ENCODE peak calls at places on chromosomes 12 and 14, in five cellular contexts. L is CD8-positive, alpha-beta T cell; W is thoracic aorta; I is fibroblast of lung; H is kidney. T is an unnamed sample.

GRCh38 chr14:98766818-98767217 is 505.2 kb downstream of the BCL11B start:
- DNase-seq in L (no peak), H (no peak), I (no peak), W (no peak), T (no peak)

GRCh38 chr14:22088614-22089359 is 415.2 kb upstream of the OR4E1 start:
- DNase-seq in I (peak; percentile 51), W (no peak), L (no peak), H (no peak), T (no peak)

GRCh38 chr12:68225576-68226476 is at the start of gene IL26:
- DNase-seq in L (no peak), I (no peak), H (no peak), W (no peak), T (no peak)

GRCh38 chr12:124613151-124613585 is 45.8 kb upstream of the NCOR2 start:
- DNase-seq in W (no peak), L (no peak), I (peak; percentile 73), H (no peak), T (no peak)

GRCh38 chr12:53217049-53217929 is 10.2 kb upstream of the ITGB7 start:
- DNase-seq in I (peak; percentile 21), L (no peak), W (no peak), H (peak; percentile 83), T (no peak)

GRCh38 chr12:3034067-3034750 is 43.0 kb upstream of the TSPAN9 start:
- DNase-seq in L (no peak), W (no peak), H (peak; percentile 84), I (peak; percentile 70), T (no peak)

GRCh38 chr12:2074792-2075191 is 22.0 kb downstream of the CACNA1C start:
- DNase-seq in H (no peak), W (no peak), I (no peak), L (no peak), T (no peak)

GRCh38 chr14:94545131-94545841 is 16.0 kb upstream of the SERPINA4 start:
- DNase-seq in L (no peak), H (no peak), W (no peak), I (no peak), T (peak; percentile 38)

GRCh38 chr12:78210894-78211302 is 380.2 kb downstream of the NAV3 start:
- DNase-seq in W (no peak), I (peak; percentile 93), L (no peak), H (peak; percentile 52), T (no peak)

GRCh38 chr14:61934385-61934784 is 172.2 kb downstream of the SNAPC1 start:
- DNase-seq in I (peak; percentile 92), H (no peak), W (no peak), L (no peak), T (no peak)

GRCh38 chr12:12582193-12582881 is 19.7 kb upstream of the DUSP16 start:
- DNase-seq in H (no peak), W (no peak), I (no peak), L (no peak), T (no peak)

GRCh38 chr12:1093166-1093751 is 102.2 kb downstream of the ERC1 start:
- DNase-seq in W (no peak), H (no peak), L (no peak), I (peak; percentile 79), T (no peak)

GRCh38 chr12:2273288-2273687 is 220.5 kb downstream of the CACNA1C start:
- DNase-seq in I (peak; percentile 58), W (no peak), H (no peak), L (no peak), T (peak; percentile 81)

GRCh38 chr14:69527635-69528034 is 43.1 kb downstream of the PLEKHD1 start:
- DNase-seq in L (no peak), I (no peak), H (no peak), W (no peak), T (no peak)

GRCh38 chr12:15982471-15982870 is 71.3 kb downstream of the DERA start:
- DNase-seq in I (peak; percentile 76), W (no peak), L (no peak), H (no peak), T (no peak)

GRCh38 chr14:76773188-76773885 is 12.1 kb downstream of the VASH1 start:
- DNase-seq in W (peak; percentile 70), L (no peak), I (peak; percentile 82), H (peak; percentile 89), T (peak; percentile 60)

GRCh38 chr12:96329018-96329417 is 71.2 kb downstream of the CDK17 start:
- DNase-seq in I (no peak), W (no peak), H (no peak), L (no peak), T (no peak)

GRCh38 chr12:118682656-118683055 is 298.7 kb upstream of the SRRM4 start:
- DNase-seq in H (no peak), I (no peak), L (no peak), W (no peak), T (no peak)

GRCh38 chr12:71947645-71948105 is 9.0 kb downstream of the TPH2 start:
- DNase-seq in I (peak; percentile 23), L (no peak), W (no peak), H (no peak), T (no peak)

GRCh38 chr12:93670104-93670503 is 7.1 kb upstream of the CRADD start:
- DNase-seq in L (no peak), I (no peak), H (no peak), W (no peak), T (no peak)

DNA sequence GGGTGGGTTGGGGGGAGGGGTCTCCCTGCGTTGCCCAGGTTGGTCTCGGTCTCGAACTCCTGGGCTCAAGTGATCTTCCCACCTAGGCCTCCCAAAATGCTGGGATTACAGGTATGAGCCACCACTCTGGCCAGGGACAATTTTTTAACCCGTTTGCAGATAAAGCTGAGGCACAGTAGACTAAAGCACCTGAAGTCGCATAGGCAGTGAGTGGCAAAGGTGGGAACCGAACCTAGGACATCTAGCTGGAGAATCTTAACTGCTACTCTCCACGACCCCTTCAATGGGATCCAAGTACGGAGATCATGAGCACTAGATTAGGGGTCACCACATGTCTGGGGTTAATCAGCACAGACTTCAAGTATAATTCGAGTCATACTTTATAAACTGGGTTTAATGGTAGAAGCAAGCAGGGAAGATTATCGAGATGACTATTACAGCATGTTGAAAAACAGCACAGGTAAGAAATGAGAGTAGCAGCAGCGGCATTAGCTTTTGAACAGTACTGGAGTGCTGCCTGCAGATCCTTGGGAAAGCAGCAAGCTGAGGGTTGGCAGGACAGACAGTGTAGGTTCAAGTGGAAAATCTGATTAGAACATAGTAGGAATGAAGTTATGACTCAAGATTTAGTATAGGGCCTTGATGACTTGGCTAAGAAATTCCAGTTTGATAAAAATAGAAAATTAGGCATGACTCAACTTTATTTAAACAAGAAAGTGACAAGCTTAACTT is 23.9 kb downstream of the NID2 start:
- DNase-seq in I (peak; percentile 91), L (no peak), H (no peak), W (no peak), T (peak; percentile 79)
- H3K4me1 ChIP-seq in I (peaks cover 47% of the 10 kb centered on the region), L (no peaks in the 10 kb centered on the region), H (peaks cover 5% of the 10 kb centered on the region), W (peaks cover 13% of the 10 kb centered on the region), T (peaks cover 46% of the 10 kb centered on the region)

GRCh38 chr12:31278445-31279242 is 47.3 kb downstream of the SINHCAF start:
- DNase-seq in H (no peak), L (no peak), I (no peak), W (no peak), T (no peak)

GRCh38 chr12:31277081-31277480 is 48.9 kb downstream of the SINHCAF start:
- DNase-seq in H (no peak), I (no peak), W (no peak), L (no peak), T (no peak)

GRCh38 chr12:31275491-31275890 is 50.5 kb downstream of the SINHCAF start:
- DNase-seq in L (no peak), I (no peak), H (no peak), W (no peak), T (no peak)

GRCh38 chr12:31279525-31279924 is 46.4 kb downstream of the SINHCAF start:
- DNase-seq in W (no peak), L (no peak), I (no peak), H (no peak), T (no peak)

DNA sequence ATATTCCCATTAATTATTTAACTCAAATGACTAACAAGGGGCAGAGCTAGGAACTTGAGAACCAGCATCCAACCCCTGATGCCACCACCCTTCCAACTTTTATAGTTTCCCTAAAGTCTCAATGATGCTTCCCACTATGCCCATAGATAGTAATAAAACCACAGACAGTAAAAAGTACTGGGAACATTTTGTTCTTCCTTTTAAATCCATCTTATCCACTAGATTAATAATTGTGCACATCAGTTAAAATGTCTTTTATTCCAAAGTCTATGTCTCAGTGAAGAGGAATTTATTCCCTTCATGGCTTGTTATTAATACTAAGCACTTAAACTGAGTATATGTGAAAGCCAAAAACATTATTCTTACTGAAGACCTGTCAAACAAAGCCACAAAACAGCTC is 45.8 kb downstream of the SINHCAF start:
- DNase-seq in W (no peak), L (no peak), H (no peak), I (no peak), T (no peak)
- TF ChIP-seq CTCF in W (no peak), L (no peak), H (no peak), I (no peak), T (no peak)

GRCh38 chr14:50396636-50397460 is at the start of gene CDKL1:
- DNase-seq in I (peak; percentile 70), W (no peak), L (peak; percentile 7), H (peak; percentile 89), T (no peak)

GRCh38 chr14:50399251-50400032 is 2.8 kb upstream of the CDKL1 start:
- DNase-seq in L (no peak), W (peak; percentile 16), H (no peak), I (peak; percentile 63), T (peak; percentile 70)

GRCh38 chr14:50397461-50398196 is 948 bp upstream of the CDKL1 start:
- DNase-seq in H (no peak), L (no peak), W (no peak), I (no peak), T (peak; percentile 64)

GRCh38 chr14:50394713-50395112 is 2.0 kb downstream of the CDKL1 start:
- DNase-seq in H (no peak), W (no peak), L (no peak), I (no peak), T (no peak)

GRCh38 chr14:50395448-50395847 is 1.2 kb downstream of the CDKL1 start:
- DNase-seq in L (no peak), H (no peak), W (no peak), I (no peak), T (no peak)
- H3K4me3 ChIP-seq in L (no peak overlapping the region), H (peak overlapping the region; percentile 93), W (peak overlapping the region; percentile 91), I (peak overlapping the region; percentile 78), T (peak overlapping the region; percentile 82)

GRCh38 chr12:120832712-120833111 is 71.4 kb downstream of the SPPL3 start:
- DNase-seq in L (no peak), I (no peak), H (no peak), W (no peak), T (no peak)
- H3K4me1 ChIP-seq in L (peaks cover 41% of the 10 kb centered on the region), I (peaks cover 2% of the 10 kb centered on the region), H (peaks cover 11% of the 10 kb centered on the region), W (peaks cover 33% of the 10 kb centered on the region), T (peaks cover 6% of the 10 kb centered on the region)

GRCh38 chr12:55659486-55660385 is 23.0 kb downstream of the OR10P1 start:
- DNase-seq in L (no peak), I (peak; percentile 28), W (no peak), H (no peak), T (no peak)
- TF ChIP-seq CTCF in L (no peak), I (peak; percentile 49), W (peak; percentile 21), H (peak; percentile 34), T (no peak)

DNA sequence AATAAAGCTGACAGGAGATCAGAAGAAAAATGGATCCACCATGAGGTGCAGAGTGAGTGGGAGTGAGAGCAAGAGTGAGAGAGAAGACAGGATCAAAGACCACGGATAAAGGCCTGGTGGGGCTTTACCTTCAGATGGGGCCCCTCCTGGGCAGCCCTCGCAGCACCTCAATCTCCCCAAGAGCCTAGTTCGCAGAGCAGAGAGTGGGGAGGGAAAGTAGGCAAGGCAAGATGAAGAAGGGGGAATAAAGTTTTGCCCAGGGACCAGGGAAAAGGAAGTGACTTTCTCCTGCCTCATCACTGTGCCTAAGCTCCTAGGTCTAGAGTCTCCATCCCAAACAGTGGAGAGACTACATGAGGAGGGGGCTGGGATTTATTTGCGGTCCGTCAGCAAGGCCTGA is 10.3 kb downstream of the OR10P1 start:
- DNase-seq in L (no peak), H (no peak), I (no peak), W (no peak), T (no peak)
- H3K4me3 ChIP-seq in L (no peak overlapping the region), H (no peak overlapping the region), I (no peak overlapping the region), W (no peak overlapping the region), T (no peak overlapping the region)